ENCODE peak calls at places on chromosomes 7 and 10, in nine cellular contexts. W is HCEC 1CT; Z is stimulated activated CD4-positive, alpha-beta T cell treated with anti-CD3 and anti-CD28 coated beads, TNF-alpha, amount 100 ng/mL, for 24 hours; P is EL; Q is adipocyte; S is SHP77; A is testis; H is effector memory CD4-positive, alpha-beta T cell; L is iris pigment epithelial cell. E is an unnamed sample.
A peak's percentile ranks its signal among the peaks of the same experiment; 100 is the strongest.

GRCh38 chr10:31770307-31770902 is 158.2 kb downstream of the ARHGAP12 start:
- DNase-seq in S (no peak), Z (peak; percentile 47), P (no peak), Q (no peak), W (peak; percentile 35), A (no peak), H (peak; percentile 25), L (peak; percentile 34), E (no peak)

GRCh38 chr10:103493911-103494877 is 689 bp downstream of the NEURL1 start:
- DNase-seq in Z (no peak), Q (peak; percentile 36), L (no peak), S (no peak), H (no peak), P (no peak), A (peak; percentile 37), W (no peak), E (no peak)

GRCh38 chr7:1442355-1443124 is 16.7 kb downstream of the MICALL2 start:
- DNase-seq in H (no peak), P (no peak), S (no peak), W (no peak), L (no peak), Z (no peak), A (no peak), Q (no peak), E (no peak)

GRCh38 chr7:135670179-135670578 is 7.9 kb downstream of the STMP1 start:
- DNase-seq in P (peak; percentile 79), W (peak; percentile 76), S (no peak), Z (no peak), Q (peak; percentile 56), L (peak; percentile 77), A (no peak), H (no peak), E (no peak)

GRCh38 chr7:16668049-16668858 is 22.3 kb downstream of the BZW2 start:
- DNase-seq in Z (no peak), W (peak; percentile 99), H (no peak), P (peak; percentile 99), L (peak; percentile 100), Q (peak; percentile 98), S (no peak), A (peak; percentile 46), E (no peak)

GRCh38 chr10:114957122-114957521 is 19.1 kb downstream of the TRUB1 start:
- DNase-seq in S (no peak), A (no peak), P (no peak), L (no peak), W (no peak), H (no peak), Q (no peak), Z (no peak), E (no peak)

GRCh38 chr10:12984165-12984747 is 17.3 kb downstream of the CCDC3 start:
- DNase-seq in H (no peak), A (no peak), L (peak; percentile 10), S (no peak), W (peak; percentile 45), P (peak; percentile 25), Z (no peak), Q (no peak), E (no peak)

GRCh38 chr7:131103997-131104396 is 223.7 kb upstream of the MKLN1 start:
- DNase-seq in L (peak; percentile 88), A (no peak), W (peak; percentile 58), Z (no peak), H (no peak), Q (peak; percentile 67), S (no peak), P (peak; percentile 67), E (no peak)

GRCh38 chr10:59872892-59873463 is 33.4 kb downstream of the CCDC6 start:
- DNase-seq in S (no peak), W (peak; percentile 98), Q (peak; percentile 53), P (peak; percentile 85), A (peak; percentile 53), Z (no peak), L (peak; percentile 97), H (no peak), E (no peak)

GRCh38 chr10:52906046-52906445 is 133.5 kb upstream of the MBL2 start:
- DNase-seq in S (no peak), H (no peak), W (no peak), P (no peak), A (no peak), L (no peak), Z (no peak), Q (no peak), E (no peak)

GRCh38 chr10:124047427-124048157 is 45.8 kb downstream of the CHST15 start:
- DNase-seq in P (no peak), W (no peak), L (no peak), A (no peak), Q (no peak), H (no peak), S (no peak), Z (no peak), E (no peak)